ENCODE peak calls at places on chromosome 4, in nine cellular contexts. One of them, this sample, is unnamed.

GRCh38 chr4:152572417-152573086 is 36.7 kb upstream of the FBXW7 start:
- DNase-seq in fibroblast of mammary gland: peak
- DNase-seq in neural progenitor cell: no peak
- DNase-seq in HFF-Myc: no peak
- DNase-seq in bronchial epithelial cell: peak
- DNase-seq in lower leg skin: no peak
- DNase-seq in fibroblast of pulmonary artery: peak
- DNase-seq in fibroblast of lung: peak
- DNase-seq in left lung: no peak
- DNase-seq in this sample: peak

GRCh38 chr4:7872264-7872771 is 67.3 kb downstream of the AFAP1 start:
- DNase-seq in fibroblast of mammary gland: peak
- DNase-seq in neural progenitor cell: no peak
- DNase-seq in HFF-Myc: peak
- DNase-seq in bronchial epithelial cell: peak
- DNase-seq in lower leg skin: peak
- DNase-seq in fibroblast of pulmonary artery: peak
- DNase-seq in fibroblast of lung: peak
- DNase-seq in left lung: no peak
- DNase-seq in this sample: peak

GRCh38 chr4:184331155-184331995 is 113.7 kb upstream of the ENPP6 start:
- DNase-seq in fibroblast of mammary gland: no peak
- DNase-seq in neural progenitor cell: no peak
- DNase-seq in HFF-Myc: no peak
- DNase-seq in bronchial epithelial cell: peak
- DNase-seq in lower leg skin: no peak
- DNase-seq in fibroblast of pulmonary artery: no peak
- DNase-seq in fibroblast of lung: peak
- DNase-seq in left lung: no peak
- DNase-seq in this sample: no peak

GRCh38 chr4:109171098-109171497 is 131.4 kb downstream of the COL25A1 start:
- DNase-seq in fibroblast of mammary gland: peak
- DNase-seq in neural progenitor cell: no peak
- DNase-seq in HFF-Myc: no peak
- DNase-seq in bronchial epithelial cell: peak
- DNase-seq in lower leg skin: no peak
- DNase-seq in fibroblast of pulmonary artery: no peak
- DNase-seq in fibroblast of lung: no peak
- DNase-seq in left lung: no peak
- DNase-seq in this sample: no peak

GRCh38 chr4:88147799-88148217 is 10.6 kb downstream of the ABCG2 start:
- DNase-seq in fibroblast of mammary gland: no peak
- DNase-seq in neural progenitor cell: no peak
- DNase-seq in HFF-Myc: no peak
- DNase-seq in bronchial epithelial cell: peak
- DNase-seq in lower leg skin: no peak
- DNase-seq in fibroblast of pulmonary artery: no peak
- DNase-seq in fibroblast of lung: no peak
- DNase-seq in left lung: no peak
- DNase-seq in this sample: no peak

GRCh38 chr4:140049924-140050681 is 103.9 kb downstream of the MAML3 start:
- DNase-seq in fibroblast of mammary gland: peak
- DNase-seq in neural progenitor cell: peak
- DNase-seq in HFF-Myc: no peak
- DNase-seq in bronchial epithelial cell: no peak
- DNase-seq in lower leg skin: no peak
- DNase-seq in fibroblast of pulmonary artery: peak
- DNase-seq in fibroblast of lung: peak
- DNase-seq in left lung: no peak
- DNase-seq in this sample: no peak

GRCh38 chr4:6011271-6011671 is 7.0 kb downstream of the C4orf50 start:
- DNase-seq in fibroblast of mammary gland: no peak
- DNase-seq in neural progenitor cell: no peak
- DNase-seq in HFF-Myc: no peak
- DNase-seq in bronchial epithelial cell: no peak
- DNase-seq in lower leg skin: no peak
- DNase-seq in fibroblast of pulmonary artery: no peak
- DNase-seq in fibroblast of lung: no peak
- DNase-seq in left lung: no peak
- DNase-seq in this sample: no peak

GRCh38 chr4:7052313-7052712 is 9.1 kb downstream of the TADA2B start:
- DNase-seq in fibroblast of mammary gland: no peak
- DNase-seq in neural progenitor cell: no peak
- DNase-seq in HFF-Myc: no peak
- DNase-seq in bronchial epithelial cell: no peak
- DNase-seq in lower leg skin: no peak
- DNase-seq in fibroblast of pulmonary artery: no peak
- DNase-seq in fibroblast of lung: no peak
- DNase-seq in left lung: peak
- DNase-seq in this sample: no peak

GRCh38 chr4:11313157-11313943 is 115.3 kb downstream of the HS3ST1 start:
- DNase-seq in fibroblast of mammary gland: no peak
- DNase-seq in neural progenitor cell: no peak
- DNase-seq in HFF-Myc: no peak
- DNase-seq in bronchial epithelial cell: peak
- DNase-seq in lower leg skin: no peak
- DNase-seq in fibroblast of pulmonary artery: peak
- DNase-seq in fibroblast of lung: no peak
- DNase-seq in left lung: no peak
- DNase-seq in this sample: no peak

GRCh38 chr4:110516106-110516922 is 40.4 kb downstream of the ENPEP start:
- DNase-seq in fibroblast of mammary gland: peak
- DNase-seq in neural progenitor cell: peak
- DNase-seq in HFF-Myc: no peak
- DNase-seq in bronchial epithelial cell: peak
- DNase-seq in lower leg skin: peak
- DNase-seq in fibroblast of pulmonary artery: peak
- DNase-seq in fibroblast of lung: peak
- DNase-seq in left lung: no peak
- DNase-seq in this sample: no peak

DNA sequence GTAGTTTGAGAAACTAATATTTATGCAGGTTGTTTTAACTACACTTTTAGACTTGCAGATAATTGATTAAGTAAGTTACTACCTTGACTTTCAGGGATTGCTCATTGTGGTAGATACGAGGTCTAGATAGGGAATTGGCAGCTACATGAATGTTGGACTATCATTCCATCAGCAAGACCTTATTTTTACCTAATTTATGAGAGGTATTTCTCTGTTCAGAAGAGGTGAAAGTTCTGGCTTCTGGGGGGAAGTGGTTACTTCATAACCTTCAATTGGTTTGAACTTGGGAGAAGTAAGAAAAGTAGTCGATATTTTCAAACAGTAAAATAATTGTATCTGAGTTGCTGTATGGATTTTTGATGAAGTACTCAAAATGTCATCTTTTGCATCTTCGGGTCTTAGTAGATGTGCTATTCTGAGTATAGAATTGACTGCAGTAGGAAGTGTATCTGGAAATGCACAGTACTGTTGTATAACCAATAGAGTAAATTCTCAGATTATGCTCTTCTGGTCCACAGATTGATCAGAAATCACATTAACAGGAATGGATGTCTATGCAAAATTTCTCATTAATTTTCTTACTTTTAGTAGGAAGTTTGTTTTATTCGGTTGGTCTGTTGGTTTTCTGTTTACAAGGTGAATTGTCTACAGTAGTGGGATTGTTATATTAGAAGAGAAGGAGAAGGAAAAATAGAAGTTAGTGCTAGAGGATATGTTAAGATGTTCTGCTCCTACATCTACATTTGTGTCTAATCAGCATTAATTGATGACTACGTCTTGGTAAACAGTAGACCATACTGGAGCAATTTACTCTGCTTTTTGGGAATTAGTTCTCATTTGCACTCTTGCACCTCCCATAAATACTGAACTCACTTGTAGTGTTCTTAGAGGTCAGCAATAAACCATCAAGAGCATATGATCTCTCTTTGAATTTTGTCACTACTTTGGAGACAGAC is 3.0 kb downstream of the NFKB1 start:
- DNase-seq in fibroblast of mammary gland: no peak
- DNase-seq in neural progenitor cell: no peak
- DNase-seq in HFF-Myc: no peak
- DNase-seq in bronchial epithelial cell: peak
- DNase-seq in lower leg skin: no peak
- DNase-seq in fibroblast of pulmonary artery: no peak
- DNase-seq in fibroblast of lung: no peak
- DNase-seq in left lung: no peak
- DNase-seq in this sample: no peak
- H3K4me3 ChIP-seq in fibroblast of mammary gland: no peak
- H3K4me3 ChIP-seq in neural progenitor cell: no peak
- H3K4me3 ChIP-seq in HFF-Myc: peak
- H3K4me3 ChIP-seq in bronchial epithelial cell: peak
- H3K4me3 ChIP-seq in lower leg skin: no peak
- H3K4me3 ChIP-seq in fibroblast of pulmonary artery: peak
- H3K4me3 ChIP-seq in fibroblast of lung: peak
- H3K4me3 ChIP-seq in left lung: peak
- H3K4me3 ChIP-seq in this sample: no peak

GRCh38 chr4:147518846-147519767 is 38.2 kb downstream of the EDNRA start:
- DNase-seq in fibroblast of mammary gland: peak
- DNase-seq in neural progenitor cell: peak
- DNase-seq in HFF-Myc: no peak
- DNase-seq in bronchial epithelial cell: peak
- DNase-seq in lower leg skin: no peak
- DNase-seq in fibroblast of pulmonary artery: peak
- DNase-seq in fibroblast of lung: peak
- DNase-seq in left lung: no peak
- DNase-seq in this sample: peak
- TF ChIP-seq CTCF in fibroblast of mammary gland: peak
- TF ChIP-seq CTCF in neural progenitor cell: peak
- TF ChIP-seq CTCF in HFF-Myc: peak
- TF ChIP-seq CTCF in bronchial epithelial cell: peak
- TF ChIP-seq CTCF in lower leg skin: no peak
- TF ChIP-seq CTCF in fibroblast of pulmonary artery: no peak
- TF ChIP-seq CTCF in fibroblast of lung: peak
- TF ChIP-seq CTCF in left lung: peak
- TF ChIP-seq CTCF in this sample: peak

DNA sequence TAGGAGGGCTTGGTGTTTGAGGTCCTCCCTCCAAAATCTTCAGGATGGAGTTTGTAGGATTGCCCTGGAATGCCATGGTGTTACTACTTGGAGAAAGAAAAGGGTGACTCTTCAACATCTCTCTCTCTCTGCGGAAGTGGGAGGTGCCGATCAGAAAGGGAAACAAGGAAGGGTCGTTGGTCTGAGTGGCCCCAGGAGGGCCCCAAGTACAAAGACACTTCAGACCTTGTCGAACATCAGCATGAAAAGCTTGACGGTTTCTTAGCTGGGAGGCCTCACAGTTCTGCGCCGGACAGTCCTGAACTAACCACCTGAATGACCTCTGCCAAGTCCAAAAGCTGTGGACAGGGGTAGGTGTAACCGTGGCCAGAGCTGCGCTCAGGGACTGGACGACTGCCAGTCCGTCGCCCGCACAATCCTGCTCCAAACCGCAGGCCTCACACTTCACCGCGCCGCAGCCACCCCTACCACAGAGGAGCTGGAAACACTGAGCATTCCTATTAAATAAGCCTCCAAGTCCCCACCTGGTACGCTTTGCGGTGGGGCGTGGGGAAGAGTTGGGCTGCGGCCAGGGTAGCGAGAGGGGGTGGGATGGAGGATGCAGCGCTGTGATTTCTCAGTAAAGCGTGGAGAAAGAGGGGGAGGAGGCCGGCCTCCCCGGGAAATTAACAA is 540 bp upstream of the GSX2 start:
- DNase-seq in fibroblast of mammary gland: no peak
- DNase-seq in neural progenitor cell: peak
- DNase-seq in HFF-Myc: no peak
- DNase-seq in bronchial epithelial cell: no peak
- DNase-seq in lower leg skin: no peak
- DNase-seq in fibroblast of pulmonary artery: no peak
- DNase-seq in fibroblast of lung: no peak
- DNase-seq in left lung: no peak
- DNase-seq in this sample: no peak
- H3K4me3 ChIP-seq in fibroblast of mammary gland: peak
- H3K4me3 ChIP-seq in neural progenitor cell: peak
- H3K4me3 ChIP-seq in HFF-Myc: peak
- H3K4me3 ChIP-seq in bronchial epithelial cell: no peak
- H3K4me3 ChIP-seq in lower leg skin: no peak
- H3K4me3 ChIP-seq in fibroblast of pulmonary artery: peak
- H3K4me3 ChIP-seq in fibroblast of lung: peak
- H3K4me3 ChIP-seq in left lung: no peak
- H3K4me3 ChIP-seq in this sample: peak

GRCh38 chr4:71052716-71053115 is 59.3 kb downstream of the DCK start:
- DNase-seq in fibroblast of mammary gland: no peak
- DNase-seq in neural progenitor cell: no peak
- DNase-seq in HFF-Myc: no peak
- DNase-seq in bronchial epithelial cell: no peak
- DNase-seq in lower leg skin: no peak
- DNase-seq in fibroblast of pulmonary artery: no peak
- DNase-seq in fibroblast of lung: no peak
- DNase-seq in left lung: no peak
- DNase-seq in this sample: no peak

GRCh38 chr4:71049395-71049794 is 55.9 kb downstream of the DCK start:
- DNase-seq in fibroblast of mammary gland: no peak
- DNase-seq in neural progenitor cell: no peak
- DNase-seq in HFF-Myc: no peak
- DNase-seq in bronchial epithelial cell: no peak
- DNase-seq in lower leg skin: no peak
- DNase-seq in fibroblast of pulmonary artery: no peak
- DNase-seq in fibroblast of lung: no peak
- DNase-seq in left lung: no peak
- DNase-seq in this sample: no peak

GRCh38 chr4:71052034-71052433 is 58.6 kb downstream of the DCK start:
- DNase-seq in fibroblast of mammary gland: no peak
- DNase-seq in neural progenitor cell: no peak
- DNase-seq in HFF-Myc: no peak
- DNase-seq in bronchial epithelial cell: no peak
- DNase-seq in lower leg skin: no peak
- DNase-seq in fibroblast of pulmonary artery: no peak
- DNase-seq in fibroblast of lung: no peak
- DNase-seq in left lung: no peak
- DNase-seq in this sample: no peak

GRCh38 chr4:71045256-71045655 is 51.8 kb downstream of the DCK start:
- DNase-seq in fibroblast of mammary gland: no peak
- DNase-seq in neural progenitor cell: no peak
- DNase-seq in HFF-Myc: no peak
- DNase-seq in bronchial epithelial cell: no peak
- DNase-seq in lower leg skin: no peak
- DNase-seq in fibroblast of pulmonary artery: no peak
- DNase-seq in fibroblast of lung: no peak
- DNase-seq in left lung: no peak
- DNase-seq in this sample: no peak

GRCh38 chr4:71050809-71051208 is 57.4 kb downstream of the DCK start:
- DNase-seq in fibroblast of mammary gland: no peak
- DNase-seq in neural progenitor cell: no peak
- DNase-seq in HFF-Myc: no peak
- DNase-seq in bronchial epithelial cell: no peak
- DNase-seq in lower leg skin: no peak
- DNase-seq in fibroblast of pulmonary artery: no peak
- DNase-seq in fibroblast of lung: peak
- DNase-seq in left lung: no peak
- DNase-seq in this sample: no peak
- TF ChIP-seq CTCF in fibroblast of mammary gland: no peak
- TF ChIP-seq CTCF in neural progenitor cell: no peak
- TF ChIP-seq CTCF in HFF-Myc: no peak
- TF ChIP-seq CTCF in bronchial epithelial cell: no peak
- TF ChIP-seq CTCF in lower leg skin: no peak
- TF ChIP-seq CTCF in fibroblast of pulmonary artery: no peak
- TF ChIP-seq CTCF in fibroblast of lung: no peak
- TF ChIP-seq CTCF in left lung: no peak
- TF ChIP-seq CTCF in this sample: no peak

GRCh38 chr4:38563703-38564490 is 100.1 kb upstream of the KLF3 start:
- DNase-seq in fibroblast of mammary gland: no peak
- DNase-seq in neural progenitor cell: no peak
- DNase-seq in HFF-Myc: no peak
- DNase-seq in bronchial epithelial cell: no peak
- DNase-seq in lower leg skin: no peak
- DNase-seq in fibroblast of pulmonary artery: peak
- DNase-seq in fibroblast of lung: peak
- DNase-seq in left lung: no peak
- DNase-seq in this sample: no peak
- H3K4me3 ChIP-seq in fibroblast of mammary gland: no peak
- H3K4me3 ChIP-seq in neural progenitor cell: no peak
- H3K4me3 ChIP-seq in HFF-Myc: no peak
- H3K4me3 ChIP-seq in bronchial epithelial cell: no peak
- H3K4me3 ChIP-seq in lower leg skin: no peak
- H3K4me3 ChIP-seq in fibroblast of pulmonary artery: no peak
- H3K4me3 ChIP-seq in fibroblast of lung: no peak
- H3K4me3 ChIP-seq in left lung: no peak
- H3K4me3 ChIP-seq in this sample: no peak

This sample was measured in AG09309.